ENCODE peak calls at places on chromosomes 6 and 20, in five cellular contexts. D is stomach, Z is suprapubic skin, U is prostate gland, B is breast epithelium. Y is an unnamed sample.

GRCh38 chr6:128739112-128739511 is 143.8 kb upstream of the LAMA2 start:
- DNase-seq in Z (no peak), D (no peak), U (no peak), B (no peak), Y (no peak)

GRCh38 chr20:37323985-37324384 is 22.0 kb upstream of the SRC start:
- DNase-seq in B (no peak), D (no peak), Z (no peak), U (no peak), Y (no peak)

GRCh38 chr6:127606131-127606562 is 29.2 kb downstream of the C6orf58 start:
- DNase-seq in D (no peak), Z (no peak), B (no peak), U (no peak), Y (no peak)

GRCh38 chr6:126307859-126308258 is 32.1 kb upstream of the CENPW start:
- DNase-seq in U (no peak), B (no peak), Z (no peak), D (no peak), Y (no peak)

GRCh38 chr6:111306104-111306888 is 176.7 kb downstream of the REV3L start:
- DNase-seq in D (no peak), Z (no peak), U (no peak), B (no peak), Y (no peak)

GRCh38 chr6:68975064-68975463 is 340.0 kb downstream of the ADGRB3 start:
- DNase-seq in Z (no peak), B (no peak), U (no peak), D (no peak), Y (no peak)

GRCh38 chr20:24033151-24033550 is 44.6 kb upstream of the GGTLC1 start:
- DNase-seq in D (no peak), U (no peak), B (no peak), Z (no peak), Y (no peak)

GRCh38 chr6:160067564-160067963 is 54.1 kb upstream of the SLC22A1 start:
- DNase-seq in D (no peak), U (no peak), B (no peak), Z (no peak), Y (no peak)

GRCh38 chr20:45863543-45864470 is 6.4 kb downstream of the ZSWIM3 start:
- DNase-seq in Z (no peak), U (no peak), B (no peak), D (no peak), Y (no peak)

GRCh38 chr20:46330072-46330763 is 21.9 kb upstream of the CDH22 start:
- DNase-seq in U (peak), Z (no peak), B (no peak), D (peak), Y (no peak)

GRCh38 chr6:15026832-15027231 is 219.0 kb upstream of the JARID2 start:
- DNase-seq in B (peak), U (peak), D (peak), Z (no peak), Y (no peak)

GRCh38 chr6:75934643-75935472 is 137.6 kb downstream of the IMPG1 start:
- DNase-seq in U (peak), D (no peak), B (no peak), Z (no peak), Y (peak)

GRCh38 chr6:5759571-5759970 is 247.2 kb downstream of the NRN1 start:
- DNase-seq in U (no peak), Z (no peak), B (no peak), D (no peak), Y (no peak)

GRCh38 chr20:50689864-50690263 is 1.5 kb downstream of the RIPOR3 start:
- DNase-seq in B (no peak), U (no peak), Z (no peak), D (peak), Y (peak)

GRCh38 chr20:59120919-59121318 is 42.7 kb upstream of the ZNF831 start:
- DNase-seq in B (no peak), D (no peak), U (no peak), Z (no peak), Y (no peak)

GRCh38 chr20:9955646-9956045 is 79.1 kb upstream of the ANKEF1 start:
- DNase-seq in D (no peak), Z (no peak), B (no peak), U (no peak), Y (no peak)

GRCh38 chr20:64220420-64220819 is 35.1 kb upstream of the PCMTD2 start:
- DNase-seq in D (no peak), Z (no peak), U (no peak), B (no peak), Y (no peak)
- H3K27ac ChIP-seq in D (no peak), Z (no peak), U (no peak), B (no peak), Y (no peak)

DNA sequence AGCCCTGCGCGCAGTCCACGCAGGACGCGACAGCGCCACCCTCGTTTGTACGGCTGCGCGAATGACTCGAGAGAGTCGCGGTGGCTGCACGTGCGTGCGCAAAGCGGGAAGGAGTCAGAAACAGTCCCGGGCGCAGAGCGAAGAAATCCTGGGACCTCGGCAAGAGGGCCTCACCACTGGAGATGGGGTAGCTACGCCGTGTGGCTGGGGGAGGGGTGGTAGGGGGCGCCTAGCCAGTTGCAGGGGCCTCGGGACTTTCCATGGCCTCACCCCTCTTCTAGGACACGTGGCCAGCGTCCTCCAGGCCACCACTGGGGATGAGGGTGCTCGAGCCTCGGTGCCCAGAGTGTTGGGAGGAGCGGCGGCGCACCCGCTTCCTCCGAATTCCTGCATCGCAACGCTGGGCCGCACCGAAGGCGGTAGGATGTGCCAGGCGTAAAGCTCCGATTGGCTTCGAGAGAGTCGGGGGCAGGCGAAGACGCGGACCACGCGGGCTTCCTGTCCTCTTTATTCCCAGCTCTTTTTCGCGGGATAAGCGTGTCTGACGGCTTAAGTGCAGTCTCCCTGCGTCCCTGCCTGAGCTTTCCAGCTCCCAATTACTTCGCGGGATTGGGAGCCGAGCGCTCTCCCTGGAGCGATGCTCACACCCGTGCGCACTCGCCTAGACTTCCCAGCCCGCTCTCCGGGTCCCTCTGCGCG is 38.7 kb downstream of the NCR2 start:
- DNase-seq in B (no peak), U (no peak), D (no peak), Z (no peak), Y (no peak)
- TF ChIP-seq POLR2AphosphoS5 in B (no peak), U (no peak), D (no peak), Z (no peak), Y (no peak)

DNA sequence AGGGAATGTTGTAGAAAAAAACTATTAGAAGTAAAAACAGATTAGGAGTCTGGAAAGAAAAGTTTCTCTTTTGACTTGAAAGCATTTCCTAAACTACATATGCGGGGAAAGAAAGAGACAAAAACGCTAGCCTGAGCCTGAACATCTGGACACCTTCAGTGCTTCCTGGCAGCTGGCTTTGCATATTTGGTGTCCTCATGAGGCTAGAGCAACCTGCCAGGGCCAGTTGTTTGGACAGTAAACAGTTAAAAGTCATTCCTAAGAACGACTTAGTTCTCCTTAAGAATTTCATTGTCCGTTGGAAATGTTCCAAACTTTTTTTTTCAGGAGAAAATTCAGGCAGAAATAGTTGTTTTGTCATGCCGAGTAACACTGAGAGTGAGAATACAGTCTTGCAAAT is 199.8 kb downstream of the SMOC2 start:
- DNase-seq in D (no peak), Z (no peak), B (no peak), U (no peak), Y (no peak)
- H3K27ac ChIP-seq in D (peak), Z (no peak), B (no peak), U (no peak), Y (no peak)

DNA sequence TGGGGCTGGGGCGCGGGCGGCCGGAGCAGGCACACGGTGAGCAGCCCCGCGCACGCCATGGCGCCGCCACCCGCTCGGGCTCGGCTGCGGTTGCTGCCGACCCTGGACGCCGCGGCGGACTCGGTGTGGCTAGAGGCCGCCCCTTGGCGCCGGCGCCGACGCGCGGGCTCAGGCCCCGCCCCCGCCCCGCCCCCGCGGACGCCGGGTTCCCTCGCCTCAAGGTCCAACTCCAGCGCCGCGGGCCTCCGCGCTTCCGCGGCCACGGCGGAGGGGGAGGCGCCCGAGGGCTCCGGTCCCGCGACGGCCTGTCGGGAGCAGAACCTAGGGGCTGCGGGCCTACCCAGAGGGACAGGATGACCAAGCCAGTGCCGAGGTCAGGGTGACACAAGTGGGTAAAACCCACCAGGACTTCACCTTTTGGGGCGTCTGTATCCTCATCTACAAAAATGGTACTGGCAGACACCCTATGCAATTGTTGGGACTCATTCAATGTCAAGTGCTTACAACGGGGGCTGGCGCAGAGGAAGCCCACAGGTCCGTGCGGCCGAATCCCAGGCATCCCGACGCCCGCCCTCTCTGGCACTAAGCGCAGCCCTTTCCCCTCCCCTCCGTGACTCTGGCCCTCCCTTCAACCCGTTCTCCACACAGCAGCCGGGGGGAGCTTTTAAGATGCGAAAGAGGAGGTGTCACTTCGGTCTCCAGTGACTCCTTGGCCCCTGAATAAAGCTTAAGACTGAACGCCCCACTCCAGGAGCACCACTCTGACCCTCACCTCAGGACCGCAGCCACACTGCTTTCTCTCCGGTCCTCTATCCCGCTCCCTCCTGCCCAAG is at the start of gene NECAB3:
- DNase-seq in B (peak), U (peak), Z (peak), D (peak), Y (no peak)
- TF ChIP-seq POLR2AphosphoS5 in B (no peak), U (peak), Z (no peak), D (peak), Y (peak)

GRCh38 chr6:167090171-167090570 is 32.7 kb upstream of the CCR6 start:
- DNase-seq in Z (no peak), U (no peak), B (no peak), D (no peak), Y (no peak)
- H3K27ac ChIP-seq in Z (no peak), U (no peak), B (no peak), D (no peak), Y (no peak)

GRCh38 chr6:33410050-33410710 is 634 bp upstream of the PHF1 start:
- DNase-seq in D (peak), Z (peak), B (peak), U (peak), Y (no peak)
- TF ChIP-seq POLR2AphosphoS5 in D (peak), Z (no peak), B (peak), U (peak), Y (peak)

GRCh38 chr6:36829919-36830544 is 9.2 kb downstream of the CPNE5 start:
- DNase-seq in B (peak), Z (peak), U (peak), D (peak), Y (no peak)
- H3K27ac ChIP-seq in B (peak), Z (peak), U (peak), D (peak), Y (no peak)

Y was measured in SK-N-MC.